ENCODE peak calls at places on chromosome 1, in seven cellular contexts. C is thoracic aorta, W is fibroblast of lung, N is lower lobe of right lung, M is AG04450, L is IMR-90, Z is heart left ventricle. R is an unnamed sample.

GRCh38 chr1:82420584-82420983 is 619.9 kb downstream of the ADGRL2 start:
- DNase-seq in M (no peak), N (no peak), L (no peak), C (no peak), Z (no peak), W (no peak), R (no peak)

GRCh38 chr1:65109515-65109914 is 38.5 kb upstream of the AK4 start:
- DNase-seq in L (no peak), M (no peak), W (no peak), N (no peak), C (no peak), Z (no peak), R (no peak)

GRCh38 chr1:212655668-212656440 is 43.8 kb downstream of the BATF3 start:
- DNase-seq in W (peak; percentile 45), N (no peak), Z (no peak), M (no peak), C (no peak), L (peak; percentile 71), R (no peak)

GRCh38 chr1:12528021-12528852 is 89.8 kb downstream of the DHRS3 start:
- DNase-seq in L (peak; percentile 45), W (peak; percentile 56), C (no peak), M (no peak), Z (no peak), N (peak; percentile 92), R (no peak)

GRCh38 chr1:189524501-189524900 is 953.2 kb downstream of the BRINP3 start:
- DNase-seq in C (no peak), M (no peak), N (no peak), W (peak; percentile 25), L (peak; percentile 56), Z (no peak), R (no peak)

GRCh38 chr1:9440261-9440660 is 99.0 kb upstream of the SLC25A33 start:
- DNase-seq in Z (no peak), C (no peak), M (no peak), W (no peak), L (no peak), N (no peak), R (no peak)

GRCh38 chr1:3783651-3784474 is 11.3 kb downstream of the SMIM1 start:
- DNase-seq in M (no peak), L (no peak), N (peak; percentile 26), C (no peak), W (no peak), Z (no peak), R (no peak)

GRCh38 chr1:11272842-11273594 is at the start of gene UBIAD1:
- DNase-seq in M (peak; percentile 73), W (peak; percentile 84), L (peak; percentile 82), Z (peak; percentile 88), C (peak; percentile 55), N (peak; percentile 87), R (peak; percentile 79)

GRCh38 chr1:222382171-222382570 is 165.7 kb downstream of the HHIPL2 start:
- DNase-seq in Z (no peak), C (no peak), N (no peak), L (no peak), M (no peak), W (no peak), R (no peak)

DNA sequence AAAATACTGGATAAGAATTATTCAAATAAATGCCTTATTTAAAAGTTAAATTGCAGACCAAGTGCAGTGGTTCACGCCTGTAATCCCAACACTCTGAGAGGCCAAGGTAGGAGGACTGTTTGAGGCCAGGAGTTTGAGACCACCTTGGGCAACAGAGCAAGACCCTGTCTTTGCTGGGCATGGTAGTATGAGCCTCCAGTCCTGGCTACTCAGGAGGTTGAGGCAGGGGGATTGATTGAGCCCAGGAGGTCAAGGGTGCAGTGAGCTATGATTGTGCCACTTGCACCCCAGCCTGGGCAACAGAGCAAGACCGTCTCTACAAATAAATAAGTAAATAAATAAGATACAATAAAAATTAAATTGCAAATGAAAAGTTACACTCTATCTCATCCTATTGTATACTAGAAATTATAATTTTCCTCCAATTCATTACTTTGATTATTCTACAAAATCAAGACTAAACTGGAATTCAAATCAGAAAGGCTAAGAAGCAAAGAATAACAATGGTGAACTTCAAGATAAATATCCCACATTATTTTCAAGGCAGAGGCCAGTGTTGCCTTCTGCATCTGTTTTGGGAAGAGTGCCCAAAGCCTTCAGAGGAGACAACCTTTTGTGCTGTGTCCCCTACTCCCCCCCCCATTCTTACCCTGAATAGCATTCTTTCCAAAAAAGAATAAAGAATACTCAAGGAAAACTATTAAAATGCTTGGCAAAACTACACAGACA is 73.3 kb upstream of the IRF2BP2 start:
- DNase-seq in C (no peak), N (no peak), L (no peak), Z (no peak), W (no peak), M (no peak), R (no peak)
- H3K27ac ChIP-seq in C (peak overlapping the region; percentile 24), N (peak overlapping the region; percentile 55), L (no peak overlapping the region), Z (peak overlapping the region; percentile 73), W (no peak overlapping the region), M (no peak overlapping the region), R (peak overlapping the region; percentile 2)

GRCh38 chr1:28811369-28811765 is 603 bp upstream of the OPRD1 start:
- DNase-seq in L (no peak), C (no peak), N (no peak), M (no peak), W (no peak), Z (no peak), R (no peak)
- H3K27me3 ChIP-seq in L (peaks cover 71% of the 10 kb centered on the region), C (no peaks in the 10 kb centered on the region), N (peaks cover 61% of the 10 kb centered on the region), M (peaks cover 54% of the 10 kb centered on the region), W (peaks cover 27% of the 10 kb centered on the region), Z (peaks cover 38% of the 10 kb centered on the region), R (peaks cover 53% of the 10 kb centered on the region)

GRCh38 chr1:89815040-89815439 is 5.8 kb upstream of the LRRC8D start:
- DNase-seq in C (no peak), L (no peak), N (no peak), M (no peak), Z (no peak), W (no peak), R (no peak)
- H3K4me3 ChIP-seq in C (no peak overlapping the region), L (no peak overlapping the region), N (no peak overlapping the region), M (no peak overlapping the region), Z (no peak overlapping the region), W (no peak overlapping the region), R (no peak overlapping the region)

GRCh38 chr1:200401708-200402107 is 8.1 kb downstream of the ZNF281 start:
- DNase-seq in Z (no peak), C (no peak), N (no peak), L (no peak), W (no peak), M (no peak), R (no peak)
- H3K27ac ChIP-seq in Z (no peak overlapping the region), C (no peak overlapping the region), N (no peak overlapping the region), L (no peak overlapping the region), W (no peak overlapping the region), M (no peak overlapping the region), R (no peak overlapping the region)

DNA sequence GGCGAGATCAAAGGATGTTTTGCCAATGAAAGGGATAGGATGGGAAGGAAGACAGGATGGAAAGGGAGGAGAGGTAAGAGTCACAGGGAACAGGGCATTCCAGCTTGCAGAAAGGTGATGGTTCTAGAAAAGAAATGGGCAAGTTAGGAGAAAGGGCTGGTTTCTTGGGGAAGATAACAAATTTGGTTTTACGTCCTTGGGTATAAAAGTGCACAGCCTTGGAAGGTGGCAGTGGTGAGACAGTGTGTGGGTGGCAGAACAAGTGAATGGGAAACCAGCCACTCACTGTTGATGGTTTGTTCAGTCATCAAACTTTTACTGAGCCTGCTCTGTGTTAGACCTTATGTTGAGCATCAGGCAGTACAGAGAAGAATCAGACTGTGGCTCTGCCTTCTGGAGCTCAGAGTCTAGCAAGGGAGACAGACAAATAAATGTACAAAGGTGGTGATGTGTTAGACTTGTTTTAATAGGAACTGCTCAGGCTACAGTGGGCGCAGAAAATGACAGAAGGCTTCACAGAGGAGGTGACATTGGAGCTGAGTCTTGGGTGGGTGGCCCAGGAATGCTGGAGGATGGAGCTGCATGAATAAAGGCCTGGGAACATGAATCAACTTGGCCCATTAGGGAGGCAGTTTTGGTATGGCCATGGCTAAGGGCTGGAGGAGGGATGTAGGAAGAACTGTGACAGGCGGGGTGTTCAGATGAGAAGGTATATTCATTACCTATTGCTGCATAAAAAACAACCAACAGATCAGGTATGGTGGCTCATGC is 76.3 kb downstream of the EPHB2 start:
- DNase-seq in L (no peak), N (no peak), C (no peak), M (no peak), Z (no peak), W (no peak), R (no peak)
- H3K27me3 ChIP-seq in L (no peaks in the 10 kb centered on the region), N (no peaks in the 10 kb centered on the region), C (no peaks in the 10 kb centered on the region), M (no peaks in the 10 kb centered on the region), Z (no peaks in the 10 kb centered on the region), W (no peaks in the 10 kb centered on the region), R (no peaks in the 10 kb centered on the region)

DNA sequence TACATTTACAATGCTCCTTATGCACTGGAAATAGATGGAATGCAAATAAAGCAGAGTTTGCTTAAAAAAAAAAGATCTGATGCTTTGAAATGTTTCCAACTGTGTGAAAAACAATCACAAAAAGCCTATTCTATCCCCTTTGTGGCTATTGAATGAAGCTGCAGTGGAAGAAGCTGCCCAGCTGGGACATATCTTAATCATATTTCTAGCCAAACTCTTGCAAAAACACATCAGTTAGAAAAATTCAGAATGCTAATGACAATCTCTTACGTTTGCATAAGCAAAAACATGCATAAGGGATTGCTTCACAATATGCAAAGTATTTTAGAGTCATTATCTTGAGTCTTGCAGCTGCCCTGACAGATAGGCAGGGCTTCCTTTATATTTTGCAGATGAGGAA is 526.4 kb upstream of the USP24 start:
- DNase-seq in W (peak; percentile 39), M (peak; percentile 72), N (no peak), L (peak; percentile 88), C (no peak), Z (no peak), R (no peak)
- H3K4me3 ChIP-seq in W (no peak overlapping the region), M (no peak overlapping the region), N (no peak overlapping the region), L (no peak overlapping the region), C (no peak overlapping the region), Z (no peak overlapping the region), R (no peak overlapping the region)

DNA sequence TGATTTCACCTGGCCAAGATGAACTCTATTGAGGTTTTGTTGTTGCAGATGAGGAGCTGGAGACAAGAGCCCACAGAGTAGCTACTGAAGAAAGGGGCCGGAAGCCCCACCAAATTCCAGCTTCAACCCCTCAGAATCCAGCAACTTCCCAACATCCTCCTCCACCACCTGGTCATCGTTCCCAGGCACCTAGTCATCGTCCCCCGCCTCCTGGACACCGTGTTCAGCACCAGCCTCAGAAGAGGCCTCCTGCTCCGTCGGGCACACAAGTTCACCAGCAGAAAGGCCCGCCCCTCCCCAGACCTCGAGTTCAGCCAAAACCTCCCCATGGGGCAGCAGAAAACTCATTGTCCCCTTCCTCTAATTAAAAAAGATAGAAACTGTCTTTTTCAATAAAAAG is 14.2 kb downstream of the CD2 start:
- DNase-seq in N (no peak), M (no peak), W (no peak), C (no peak), Z (no peak), L (no peak), R (no peak)
- H3K27ac ChIP-seq in N (no peak overlapping the region), M (no peak overlapping the region), W (no peak overlapping the region), C (no peak overlapping the region), Z (no peak overlapping the region), L (no peak overlapping the region), R (no peak overlapping the region)

DNA sequence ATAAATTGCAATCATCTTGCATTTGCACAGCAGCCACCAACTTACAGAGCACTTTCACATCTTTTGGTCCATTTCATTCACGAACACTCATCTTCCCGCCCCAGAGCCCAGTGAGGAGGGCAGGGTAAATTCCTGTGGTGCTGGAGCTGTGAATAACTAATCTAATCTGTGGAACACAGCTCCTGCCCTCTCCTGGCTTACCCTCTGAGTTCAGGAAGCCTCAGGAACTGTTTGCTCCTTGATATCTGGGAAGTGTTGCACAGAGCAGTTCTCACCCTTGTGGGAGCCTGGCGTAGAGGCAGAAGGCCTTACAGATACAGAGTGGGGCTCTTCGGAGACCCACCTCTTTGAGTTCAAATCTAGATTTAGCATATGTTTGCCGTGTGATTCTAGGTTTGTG is 11.6 kb upstream of the RD3 start:
- DNase-seq in N (no peak), L (no peak), C (no peak), M (no peak), W (no peak), Z (no peak), R (no peak)
- H3K27me3 ChIP-seq in N (peaks cover 13% of the 10 kb centered on the region), L (peaks cover 42% of the 10 kb centered on the region), C (no peaks in the 10 kb centered on the region), M (peaks cover 48% of the 10 kb centered on the region), W (peaks cover 12% of the 10 kb centered on the region), Z (no peaks in the 10 kb centered on the region), R (no peaks in the 10 kb centered on the region)

R was measured in RWPE2.